ENCODE peak calls at places on chromosomes 7 and 10, in six cellular contexts. One of them, this sample, is unnamed.

GRCh38 chr7:129670636-129671035 is 59.1 kb downstream of the NRF1 start:
- DNase-seq in nephron progenitor cell: no peak
- DNase-seq in HFFc6: no peak
- DNase-seq in GM20000: no peak
- DNase-seq in cardiac muscle cell: no peak
- DNase-seq in GM13976: no peak
- DNase-seq in this sample: no peak

GRCh38 chr7:117816727-117817126 is 56.5 kb downstream of the CTTNBP2 start:
- DNase-seq in nephron progenitor cell: no peak
- DNase-seq in HFFc6: no peak
- DNase-seq in GM20000: no peak
- DNase-seq in cardiac muscle cell: no peak
- DNase-seq in GM13976: no peak
- DNase-seq in this sample: no peak

GRCh38 chr7:112084506-112084905 is 121.7 kb downstream of the DOCK4 start:
- DNase-seq in nephron progenitor cell: no peak
- DNase-seq in HFFc6: no peak
- DNase-seq in GM20000: peak; percentile 24
- DNase-seq in cardiac muscle cell: no peak
- DNase-seq in GM13976: no peak
- DNase-seq in this sample: no peak

GRCh38 chr7:99379043-99379577 is 4.6 kb downstream of the ARPC1B start:
- DNase-seq in nephron progenitor cell: no peak
- DNase-seq in HFFc6: peak; percentile 94
- DNase-seq in GM20000: peak; percentile 63
- DNase-seq in cardiac muscle cell: no peak
- DNase-seq in GM13976: no peak
- DNase-seq in this sample: no peak

GRCh38 chr7:152544481-152544927 is 108.7 kb upstream of the KMT2C start:
- DNase-seq in nephron progenitor cell: no peak
- DNase-seq in HFFc6: no peak
- DNase-seq in GM20000: no peak
- DNase-seq in cardiac muscle cell: no peak
- DNase-seq in GM13976: no peak
- DNase-seq in this sample: no peak

GRCh38 chr10:72375585-72375984 is 20.9 kb upstream of the DNAJB12 start:
- DNase-seq in nephron progenitor cell: no peak
- DNase-seq in HFFc6: peak; percentile 5
- DNase-seq in GM20000: no peak
- DNase-seq in cardiac muscle cell: peak; percentile 54
- DNase-seq in GM13976: no peak
- DNase-seq in this sample: no peak

GRCh38 chr7:131625817-131626372 is 69.5 kb upstream of the PODXL start:
- DNase-seq in nephron progenitor cell: peak; percentile 39
- DNase-seq in HFFc6: peak; percentile 96
- DNase-seq in GM20000: no peak
- DNase-seq in cardiac muscle cell: peak; percentile 51
- DNase-seq in GM13976: no peak
- DNase-seq in this sample: no peak

GRCh38 chr7:132789281-132789680 is 213.0 kb upstream of the PLXNA4 start:
- DNase-seq in nephron progenitor cell: no peak
- DNase-seq in HFFc6: no peak
- DNase-seq in GM20000: no peak
- DNase-seq in cardiac muscle cell: no peak
- DNase-seq in GM13976: no peak
- DNase-seq in this sample: no peak

GRCh38 chr10:71396084-71396713 is 521 bp upstream of the CDH23 start:
- DNase-seq in nephron progenitor cell: peak; percentile 69
- DNase-seq in HFFc6: no peak
- DNase-seq in GM20000: peak; percentile 76
- DNase-seq in cardiac muscle cell: peak; percentile 89
- DNase-seq in GM13976: peak; percentile 73
- DNase-seq in this sample: peak; percentile 53

GRCh38 chr10:14185501-14186045 is 145.2 kb downstream of the FRMD4A start:
- DNase-seq in nephron progenitor cell: peak; percentile 27
- DNase-seq in HFFc6: peak; percentile 73
- DNase-seq in GM20000: peak; percentile 56
- DNase-seq in cardiac muscle cell: peak; percentile 64
- DNase-seq in GM13976: peak; percentile 61
- DNase-seq in this sample: no peak

GRCh38 chr10:119667562-119668328 is 16.6 kb downstream of the BAG3 start:
- DNase-seq in nephron progenitor cell: peak; percentile 17
- DNase-seq in HFFc6: peak; percentile 98
- DNase-seq in GM20000: no peak
- DNase-seq in cardiac muscle cell: peak; percentile 94
- DNase-seq in GM13976: no peak
- DNase-seq in this sample: no peak

GRCh38 chr7:28830831-28831230 is 127.3 kb downstream of the TRIL start:
- DNase-seq in nephron progenitor cell: no peak
- DNase-seq in HFFc6: no peak
- DNase-seq in GM20000: no peak
- DNase-seq in cardiac muscle cell: no peak
- DNase-seq in GM13976: no peak
- DNase-seq in this sample: no peak

GRCh38 chr7:105524840-105525239 is 2.8 kb upstream of the PUS7 start:
- DNase-seq in nephron progenitor cell: no peak
- DNase-seq in HFFc6: no peak
- DNase-seq in GM20000: no peak
- DNase-seq in cardiac muscle cell: no peak
- DNase-seq in GM13976: no peak
- DNase-seq in this sample: no peak

GRCh38 chr7:43004076-43004475 is 71.9 kb downstream of the MRPL32 start:
- DNase-seq in nephron progenitor cell: no peak
- DNase-seq in HFFc6: no peak
- DNase-seq in GM20000: no peak
- DNase-seq in cardiac muscle cell: no peak
- DNase-seq in GM13976: no peak
- DNase-seq in this sample: no peak

GRCh38 chr7:27104244-27105149 is 2.0 kb upstream of the HOXA2 start:
- DNase-seq in nephron progenitor cell: no peak
- DNase-seq in HFFc6: no peak
- DNase-seq in GM20000: no peak
- DNase-seq in cardiac muscle cell: no peak
- DNase-seq in GM13976: no peak
- DNase-seq in this sample: no peak

GRCh38 chr10:53072144-53072543 is 299.6 kb upstream of the MBL2 start:
- DNase-seq in nephron progenitor cell: no peak
- DNase-seq in HFFc6: no peak
- DNase-seq in GM20000: no peak
- DNase-seq in cardiac muscle cell: no peak
- DNase-seq in GM13976: no peak
- DNase-seq in this sample: no peak

GRCh38 chr10:132862485-132863420 is 76.8 kb upstream of the NKX6-2 start:
- DNase-seq in nephron progenitor cell: no peak
- DNase-seq in HFFc6: no peak
- DNase-seq in GM20000: no peak
- DNase-seq in cardiac muscle cell: no peak
- DNase-seq in GM13976: no peak
- DNase-seq in this sample: peak; percentile 20

GRCh38 chr7:41832936-41833335 is 130.0 kb upstream of the INHBA start:
- DNase-seq in nephron progenitor cell: no peak
- DNase-seq in HFFc6: no peak
- DNase-seq in GM20000: no peak
- DNase-seq in cardiac muscle cell: no peak
- DNase-seq in GM13976: no peak
- DNase-seq in this sample: no peak

GRCh38 chr10:8013619-8014018 is 40.9 kb upstream of the GATA3 start:
- DNase-seq in nephron progenitor cell: no peak
- DNase-seq in HFFc6: no peak
- DNase-seq in GM20000: no peak
- DNase-seq in cardiac muscle cell: no peak
- DNase-seq in GM13976: no peak
- DNase-seq in this sample: no peak

GRCh38 chr10:79396587-79396986 is 48.8 kb downstream of the ZCCHC24 start:
- DNase-seq in nephron progenitor cell: no peak
- DNase-seq in HFFc6: no peak
- DNase-seq in GM20000: no peak
- DNase-seq in cardiac muscle cell: no peak
- DNase-seq in GM13976: no peak
- DNase-seq in this sample: no peak

GRCh38 chr10:95519132-95519487 is 42.1 kb downstream of the SORBS1 start:
- DNase-seq in nephron progenitor cell: no peak
- DNase-seq in HFFc6: no peak
- DNase-seq in GM20000: no peak
- DNase-seq in cardiac muscle cell: no peak
- DNase-seq in GM13976: no peak
- DNase-seq in this sample: no peak

GRCh38 chr10:88032566-88032965 is 169.1 kb downstream of the PTEN start:
- DNase-seq in nephron progenitor cell: no peak
- DNase-seq in HFFc6: peak; percentile 50
- DNase-seq in GM20000: no peak
- DNase-seq in cardiac muscle cell: no peak
- DNase-seq in GM13976: no peak
- DNase-seq in this sample: no peak

GRCh38 chr7:123769371-123769770 is 20.6 kb upstream of the WASL start:
- DNase-seq in nephron progenitor cell: no peak
- DNase-seq in HFFc6: peak; percentile 36
- DNase-seq in GM20000: no peak
- DNase-seq in cardiac muscle cell: no peak
- DNase-seq in GM13976: no peak
- DNase-seq in this sample: no peak

GRCh38 chr7:7912937-7913336 is 55.7 kb upstream of the GLCCI1 start:
- DNase-seq in nephron progenitor cell: no peak
- DNase-seq in HFFc6: no peak
- DNase-seq in GM20000: no peak
- DNase-seq in cardiac muscle cell: no peak
- DNase-seq in GM13976: no peak
- DNase-seq in this sample: no peak

GRCh38 chr10:21797984-21798765 is 205.4 kb downstream of the DNAJC1 start:
- DNase-seq in nephron progenitor cell: no peak
- DNase-seq in HFFc6: no peak
- DNase-seq in GM20000: no peak
- DNase-seq in cardiac muscle cell: no peak
- DNase-seq in GM13976: no peak
- DNase-seq in this sample: no peak

GRCh38 chr7:80999771-81000170 is 80.9 kb upstream of the SEMA3C start:
- DNase-seq in nephron progenitor cell: no peak
- DNase-seq in HFFc6: no peak
- DNase-seq in GM20000: no peak
- DNase-seq in cardiac muscle cell: no peak
- DNase-seq in GM13976: no peak
- DNase-seq in this sample: no peak

GRCh38 chr10:71268751-71269150 is 50.3 kb upstream of the SLC29A3 start:
- DNase-seq in nephron progenitor cell: no peak
- DNase-seq in HFFc6: no peak
- DNase-seq in GM20000: no peak
- DNase-seq in cardiac muscle cell: no peak
- DNase-seq in GM13976: no peak
- DNase-seq in this sample: no peak

DNA sequence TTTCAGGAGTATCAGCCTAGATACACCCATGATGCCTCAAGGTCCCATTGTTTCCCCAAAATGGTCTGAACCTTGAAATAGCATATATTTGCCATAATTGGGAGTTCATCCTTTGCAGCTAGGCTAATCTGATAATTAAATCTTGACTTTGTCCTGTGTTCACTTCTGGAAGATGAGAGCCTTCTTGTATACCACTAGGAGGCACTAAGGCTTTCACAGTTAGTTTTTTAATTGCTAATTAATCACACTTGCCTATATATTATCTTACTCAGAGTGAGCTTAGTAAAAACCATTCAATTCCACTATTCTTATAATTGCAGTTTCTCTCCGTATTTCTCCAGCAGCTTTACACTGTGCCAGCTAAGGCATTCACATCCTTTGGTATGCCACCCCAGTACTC is 48.7 kb upstream of the MAGI2 start:
- DNase-seq in nephron progenitor cell: no peak
- DNase-seq in HFFc6: no peak
- DNase-seq in GM20000: no peak
- DNase-seq in cardiac muscle cell: no peak
- DNase-seq in GM13976: no peak
- DNase-seq in this sample: no peak
- TF ChIP-seq CTCF in nephron progenitor cell: peak; percentile 19
- TF ChIP-seq CTCF in HFFc6: peak; percentile 51
- TF ChIP-seq CTCF in GM20000: no peak
- TF ChIP-seq CTCF in cardiac muscle cell: peak; percentile 27
- TF ChIP-seq CTCF in GM13976: no peak
- TF ChIP-seq CTCF in this sample: no peak

GRCh38 chr10:61903184-61903990 is 1.9 kb downstream of the ARID5B start:
- DNase-seq in nephron progenitor cell: peak; percentile 63
- DNase-seq in HFFc6: peak; percentile 36
- DNase-seq in GM20000: peak; percentile 68
- DNase-seq in cardiac muscle cell: peak; percentile 51
- DNase-seq in GM13976: peak; percentile 72
- DNase-seq in this sample: no peak
- TF ChIP-seq CTCF in nephron progenitor cell: no peak
- TF ChIP-seq CTCF in HFFc6: peak; percentile 60
- TF ChIP-seq CTCF in GM20000: no peak
- TF ChIP-seq CTCF in cardiac muscle cell: no peak
- TF ChIP-seq CTCF in GM13976: no peak
- TF ChIP-seq CTCF in this sample: no peak

DNA sequence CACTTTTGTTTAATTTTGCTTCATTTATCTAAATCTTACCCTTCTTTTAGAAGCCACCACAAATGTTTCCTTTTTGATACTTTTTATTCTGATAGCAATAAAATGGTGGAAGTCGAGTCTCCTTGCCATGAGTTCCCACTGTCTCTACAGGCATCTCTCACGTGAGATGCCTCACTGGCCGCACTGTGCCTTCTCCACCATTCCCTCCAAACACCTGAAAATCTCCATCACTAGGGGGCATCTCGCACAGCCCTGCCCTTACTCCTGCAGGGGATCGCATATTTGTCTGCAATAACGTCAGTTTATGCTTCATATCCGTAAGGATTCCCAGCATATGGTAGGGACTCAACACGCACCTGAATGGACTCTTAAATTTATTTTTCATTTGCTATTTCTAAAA is 56.3 kb upstream of the NCAPG2 start:
- DNase-seq in nephron progenitor cell: no peak
- DNase-seq in HFFc6: no peak
- DNase-seq in GM20000: no peak
- DNase-seq in cardiac muscle cell: no peak
- DNase-seq in GM13976: no peak
- DNase-seq in this sample: no peak
- TF ChIP-seq CTCF in nephron progenitor cell: no peak
- TF ChIP-seq CTCF in HFFc6: peak; percentile 44
- TF ChIP-seq CTCF in GM20000: no peak
- TF ChIP-seq CTCF in cardiac muscle cell: peak; percentile 6
- TF ChIP-seq CTCF in GM13976: no peak
- TF ChIP-seq CTCF in this sample: no peak

DNA sequence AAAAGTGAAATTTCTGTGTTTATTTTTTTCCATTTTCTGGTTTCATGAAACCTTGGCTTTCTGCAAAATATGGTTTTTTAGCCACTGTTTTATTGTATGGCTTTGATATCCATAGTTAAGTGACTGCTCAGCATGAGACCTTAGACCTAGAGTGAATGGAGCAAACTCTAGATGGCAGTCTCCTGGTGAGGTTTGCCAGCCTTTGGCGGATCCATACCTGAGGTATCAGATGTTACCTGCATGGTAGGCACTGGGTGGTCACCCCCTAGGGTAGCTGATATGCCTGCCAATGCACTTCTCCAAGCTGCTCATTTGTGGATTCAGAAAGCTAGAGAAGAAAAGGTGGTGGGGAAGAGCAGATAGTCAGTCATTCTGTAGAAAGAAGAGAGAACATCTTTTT is 17.4 kb upstream of the FZD8 start:
- DNase-seq in nephron progenitor cell: no peak
- DNase-seq in HFFc6: no peak
- DNase-seq in GM20000: no peak
- DNase-seq in cardiac muscle cell: no peak
- DNase-seq in GM13976: no peak
- DNase-seq in this sample: no peak
- TF ChIP-seq CTCF in nephron progenitor cell: no peak
- TF ChIP-seq CTCF in HFFc6: no peak
- TF ChIP-seq CTCF in GM20000: no peak
- TF ChIP-seq CTCF in cardiac muscle cell: no peak
- TF ChIP-seq CTCF in GM13976: no peak
- TF ChIP-seq CTCF in this sample: no peak

GRCh38 chr10:17290226-17290625 is 62.2 kb downstream of the VIM start:
- DNase-seq in nephron progenitor cell: no peak
- DNase-seq in HFFc6: no peak
- DNase-seq in GM20000: no peak
- DNase-seq in cardiac muscle cell: no peak
- DNase-seq in GM13976: no peak
- DNase-seq in this sample: no peak
- TF ChIP-seq CTCF in nephron progenitor cell: no peak
- TF ChIP-seq CTCF in HFFc6: peak; percentile 34
- TF ChIP-seq CTCF in GM20000: no peak
- TF ChIP-seq CTCF in cardiac muscle cell: no peak
- TF ChIP-seq CTCF in GM13976: no peak
- TF ChIP-seq CTCF in this sample: no peak